ENCODE peak calls at places on chromosomes 1 and 21, in six cellular contexts. One of them, this sample, is unnamed.

GRCh38 chr1:208420021-208420420 is 175.8 kb upstream of the PLXNA2 start:
- DNase-seq in kidney: no peak
- DNase-seq in heart right ventricle: no peak
- DNase-seq in A549: no peak
- DNase-seq in tibial artery: no peak
- DNase-seq in ovary: no peak
- DNase-seq in this sample: no peak

GRCh38 chr1:6743189-6744101 is 41.8 kb upstream of the CAMTA1 start:
- DNase-seq in kidney: peak
- DNase-seq in heart right ventricle: peak
- DNase-seq in A549: peak
- DNase-seq in tibial artery: peak
- DNase-seq in ovary: peak
- DNase-seq in this sample: peak

GRCh38 chr1:8831329-8831728 is 13.9 kb upstream of the RERE start:
- DNase-seq in kidney: no peak
- DNase-seq in heart right ventricle: no peak
- DNase-seq in A549: no peak
- DNase-seq in tibial artery: no peak
- DNase-seq in ovary: no peak
- DNase-seq in this sample: no peak

GRCh38 chr1:213357403-213357802 is 306.4 kb downstream of the RPS6KC1 start:
- DNase-seq in kidney: no peak
- DNase-seq in heart right ventricle: no peak
- DNase-seq in A549: no peak
- DNase-seq in tibial artery: no peak
- DNase-seq in ovary: no peak
- DNase-seq in this sample: no peak

GRCh38 chr1:94209425-94209824 is 28.0 kb downstream of the ARHGAP29 start:
- DNase-seq in kidney: no peak
- DNase-seq in heart right ventricle: no peak
- DNase-seq in A549: no peak
- DNase-seq in tibial artery: no peak
- DNase-seq in ovary: no peak
- DNase-seq in this sample: no peak

GRCh38 chr1:172357753-172358152 is 62.7 kb upstream of the C1orf105 start:
- DNase-seq in kidney: no peak
- DNase-seq in heart right ventricle: no peak
- DNase-seq in A549: no peak
- DNase-seq in tibial artery: no peak
- DNase-seq in ovary: no peak
- DNase-seq in this sample: no peak

GRCh38 chr1:189682591-189682990 is 795.1 kb downstream of the BRINP3 start:
- DNase-seq in kidney: no peak
- DNase-seq in heart right ventricle: no peak
- DNase-seq in A549: no peak
- DNase-seq in tibial artery: no peak
- DNase-seq in ovary: no peak
- DNase-seq in this sample: no peak

GRCh38 chr1:38527373-38527966 is 332.1 kb downstream of the RRAGC start:
- DNase-seq in kidney: no peak
- DNase-seq in heart right ventricle: no peak
- DNase-seq in A549: no peak
- DNase-seq in tibial artery: no peak
- DNase-seq in ovary: no peak
- DNase-seq in this sample: no peak

GRCh38 chr1:172960019-172960418 is 90.7 kb downstream of the TNFSF18 start:
- DNase-seq in kidney: no peak
- DNase-seq in heart right ventricle: no peak
- DNase-seq in A549: no peak
- DNase-seq in tibial artery: no peak
- DNase-seq in ovary: no peak
- DNase-seq in this sample: no peak

GRCh38 chr1:241592273-241592958 is 47.8 kb downstream of the CHML start:
- DNase-seq in kidney: no peak
- DNase-seq in heart right ventricle: no peak
- DNase-seq in A549: no peak
- DNase-seq in tibial artery: no peak
- DNase-seq in ovary: no peak
- DNase-seq in this sample: no peak

GRCh38 chr1:212566522-212567479 is 41.8 kb upstream of the ATF3 start:
- DNase-seq in kidney: no peak
- DNase-seq in heart right ventricle: peak
- DNase-seq in A549: peak
- DNase-seq in tibial artery: peak
- DNase-seq in ovary: no peak
- DNase-seq in this sample: peak

GRCh38 chr1:51330331-51331201 is at the start of gene TTC39A:
- DNase-seq in kidney: peak
- DNase-seq in heart right ventricle: no peak
- DNase-seq in A549: no peak
- DNase-seq in tibial artery: no peak
- DNase-seq in ovary: no peak
- DNase-seq in this sample: no peak

GRCh38 chr1:115280073-115280472 is 58.0 kb downstream of the NGF start:
- DNase-seq in kidney: no peak
- DNase-seq in heart right ventricle: no peak
- DNase-seq in A549: no peak
- DNase-seq in tibial artery: no peak
- DNase-seq in ovary: no peak
- DNase-seq in this sample: no peak

GRCh38 chr1:24281591-24281990 is 37.6 kb upstream of the GRHL3 start:
- DNase-seq in kidney: no peak
- DNase-seq in heart right ventricle: no peak
- DNase-seq in A549: no peak
- DNase-seq in tibial artery: no peak
- DNase-seq in ovary: no peak
- DNase-seq in this sample: no peak

GRCh38 chr21:29238967-29239289 is 59.8 kb upstream of the BACH1 start:
- DNase-seq in kidney: no peak
- DNase-seq in heart right ventricle: no peak
- DNase-seq in A549: no peak
- DNase-seq in tibial artery: no peak
- DNase-seq in ovary: no peak
- DNase-seq in this sample: no peak

GRCh38 chr1:211648980-211649934 is 26.2 kb downstream of the NEK2 start:
- DNase-seq in kidney: no peak
- DNase-seq in heart right ventricle: no peak
- DNase-seq in A549: peak
- DNase-seq in tibial artery: peak
- DNase-seq in ovary: peak
- DNase-seq in this sample: no peak

GRCh38 chr1:210700511-210700910 is 371.8 kb downstream of the HHAT start:
- DNase-seq in kidney: no peak
- DNase-seq in heart right ventricle: no peak
- DNase-seq in A549: no peak
- DNase-seq in tibial artery: no peak
- DNase-seq in ovary: no peak
- DNase-seq in this sample: no peak

GRCh38 chr1:115134850-115135484 is 45.7 kb upstream of the TSPAN2 start:
- DNase-seq in kidney: no peak
- DNase-seq in heart right ventricle: no peak
- DNase-seq in A549: peak
- DNase-seq in tibial artery: peak
- DNase-seq in ovary: no peak
- DNase-seq in this sample: no peak

GRCh38 chr21:36630485-36631206 is 68.3 kb upstream of the SIM2 start:
- DNase-seq in kidney: no peak
- DNase-seq in heart right ventricle: peak
- DNase-seq in A549: peak
- DNase-seq in tibial artery: peak
- DNase-seq in ovary: no peak
- DNase-seq in this sample: peak

GRCh38 chr1:42177551-42177981 is 13.0 kb upstream of the GUCA2A start:
- DNase-seq in kidney: peak
- DNase-seq in heart right ventricle: no peak
- DNase-seq in A549: no peak
- DNase-seq in tibial artery: no peak
- DNase-seq in ovary: peak
- DNase-seq in this sample: no peak
- H3K27ac ChIP-seq in kidney: no peak
- H3K27ac ChIP-seq in heart right ventricle: no peak
- H3K27ac ChIP-seq in A549: no peak
- H3K27ac ChIP-seq in tibial artery: no peak
- H3K27ac ChIP-seq in ovary: no peak
- H3K27ac ChIP-seq in this sample: no peak

DNA sequence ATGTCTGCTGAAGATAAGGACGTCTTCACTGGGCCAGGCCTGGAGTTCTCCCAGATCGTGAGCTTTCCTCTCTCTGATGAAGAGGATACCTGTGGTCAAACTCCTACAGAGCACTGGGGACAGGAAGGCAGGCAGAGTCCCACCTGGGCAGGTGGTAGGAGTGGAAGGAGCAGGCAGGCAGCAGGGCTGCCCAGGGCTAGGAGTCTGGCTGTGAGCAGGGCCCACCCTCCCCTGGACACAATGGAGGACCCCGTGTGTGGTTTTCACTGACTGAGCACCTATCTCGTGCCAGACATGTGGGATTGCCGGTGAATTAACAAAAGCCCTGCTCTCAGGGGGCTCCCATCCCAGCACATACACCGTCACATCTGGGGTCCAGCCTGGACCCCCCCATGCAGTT is 4.9 kb upstream of the SAMD11 start:
- DNase-seq in kidney: peak
- DNase-seq in heart right ventricle: no peak
- DNase-seq in A549: no peak
- DNase-seq in tibial artery: no peak
- DNase-seq in ovary: no peak
- DNase-seq in this sample: no peak
- TF ChIP-seq CTCF in kidney: no peak
- TF ChIP-seq CTCF in heart right ventricle: no peak
- TF ChIP-seq CTCF in A549: no peak
- TF ChIP-seq CTCF in tibial artery: no peak
- TF ChIP-seq CTCF in ovary: no peak
- TF ChIP-seq CTCF in this sample: no peak

GRCh38 chr21:45135122-45135521 is 60.7 kb downstream of the ADARB1 start:
- DNase-seq in kidney: no peak
- DNase-seq in heart right ventricle: no peak
- DNase-seq in A549: no peak
- DNase-seq in tibial artery: peak
- DNase-seq in ovary: no peak
- DNase-seq in this sample: no peak

GRCh38 chr21:45135868-45136267 is 61.5 kb downstream of the ADARB1 start:
- DNase-seq in kidney: no peak
- DNase-seq in heart right ventricle: no peak
- DNase-seq in A549: no peak
- DNase-seq in tibial artery: no peak
- DNase-seq in ovary: no peak
- DNase-seq in this sample: no peak

GRCh38 chr21:45136500-45136899 is 62.1 kb downstream of the ADARB1 start:
- DNase-seq in kidney: no peak
- DNase-seq in heart right ventricle: no peak
- DNase-seq in A549: no peak
- DNase-seq in tibial artery: no peak
- DNase-seq in ovary: no peak
- DNase-seq in this sample: no peak

GRCh38 chr21:45132841-45133573 is 58.6 kb downstream of the ADARB1 start:
- DNase-seq in kidney: no peak
- DNase-seq in heart right ventricle: no peak
- DNase-seq in A549: no peak
- DNase-seq in tibial artery: peak
- DNase-seq in ovary: no peak
- DNase-seq in this sample: no peak

DNA sequence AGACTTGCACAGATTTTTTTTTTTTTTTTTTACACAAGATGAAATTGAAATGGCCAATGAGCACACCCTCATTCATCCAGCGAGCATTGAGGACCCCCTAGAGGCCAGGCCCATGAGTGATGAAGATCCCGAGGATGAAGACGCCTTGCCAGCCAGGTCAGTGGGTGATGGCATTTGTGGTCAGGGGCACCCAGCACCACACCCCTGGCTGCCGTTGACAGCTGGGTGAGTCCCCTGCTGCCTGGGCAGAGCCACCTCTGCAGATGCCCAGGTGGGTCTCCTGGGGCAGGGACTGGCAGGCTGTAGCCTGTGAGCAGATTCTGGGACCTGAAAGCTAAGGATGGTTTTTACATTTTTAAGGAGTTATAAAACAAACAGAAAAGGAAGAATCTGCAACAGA is 60.3 kb downstream of the ADARB1 start:
- DNase-seq in kidney: no peak
- DNase-seq in heart right ventricle: no peak
- DNase-seq in A549: no peak
- DNase-seq in tibial artery: no peak
- DNase-seq in ovary: no peak
- DNase-seq in this sample: no peak
- H3K27ac ChIP-seq in kidney: no peak
- H3K27ac ChIP-seq in heart right ventricle: no peak
- H3K27ac ChIP-seq in A549: no peak
- H3K27ac ChIP-seq in tibial artery: peak
- H3K27ac ChIP-seq in ovary: no peak
- H3K27ac ChIP-seq in this sample: no peak

GRCh38 chr1:41394918-41395598 is 33.8 kb downstream of the FOXO6 start:
- DNase-seq in kidney: no peak
- DNase-seq in heart right ventricle: no peak
- DNase-seq in A549: no peak
- DNase-seq in tibial artery: no peak
- DNase-seq in ovary: no peak
- DNase-seq in this sample: no peak
- TF ChIP-seq CTCF in kidney: no peak
- TF ChIP-seq CTCF in heart right ventricle: no peak
- TF ChIP-seq CTCF in A549: no peak
- TF ChIP-seq CTCF in tibial artery: no peak
- TF ChIP-seq CTCF in ovary: no peak
- TF ChIP-seq CTCF in this sample: no peak

DNA sequence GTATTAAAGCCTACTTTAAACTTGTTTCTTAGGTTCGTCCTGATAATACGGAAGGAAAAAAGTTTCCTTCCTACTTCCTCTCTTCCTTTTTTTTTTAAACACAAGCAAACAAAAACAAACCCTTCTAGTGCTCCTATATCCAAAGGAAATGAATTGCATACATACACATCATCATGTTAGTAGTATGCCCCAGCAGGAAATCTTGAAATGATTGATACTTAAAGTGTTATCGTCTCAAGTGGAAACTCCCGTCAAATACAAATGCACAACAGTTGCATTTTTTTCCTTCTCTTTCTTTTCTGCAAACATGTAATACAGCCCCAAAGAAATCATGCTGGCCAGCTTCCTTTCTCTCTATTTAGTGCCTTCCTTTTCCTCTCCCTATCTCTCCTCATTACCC is 336.8 kb upstream of the ADGRL2 start:
- DNase-seq in kidney: no peak
- DNase-seq in heart right ventricle: no peak
- DNase-seq in A549: no peak
- DNase-seq in tibial artery: no peak
- DNase-seq in ovary: no peak
- DNase-seq in this sample: no peak
- H3K27ac ChIP-seq in kidney: no peak
- H3K27ac ChIP-seq in heart right ventricle: no peak
- H3K27ac ChIP-seq in A549: no peak
- H3K27ac ChIP-seq in tibial artery: no peak
- H3K27ac ChIP-seq in ovary: no peak
- H3K27ac ChIP-seq in this sample: no peak

This sample was measured in CD8-positive, alpha-beta T cell.